ENCODE peak calls at places on chromosomes 7 and 10, in six cellular contexts. U, D, G, C, B and X are unnamed samples. For H3K4me1, the result is how much of the 10 kb centered on the place peaks cover.

GRCh38 chr7:22586806-22587180 is 86.8 kb upstream of the STEAP1B start:
- DNase-seq in U (no peak), G (no peak), C (no peak), B (peak), D (peak), X (no peak)

GRCh38 chr7:91169819-91170218 is 94.4 kb upstream of the FZD1 start:
- DNase-seq in G (no peak), U (no peak), D (no peak), B (no peak), C (no peak), X (no peak)

GRCh38 chr7:99046722-99047121 is 97.2 kb downstream of the SMURF1 start:
- DNase-seq in D (no peak), B (no peak), G (no peak), C (no peak), U (no peak), X (no peak)

GRCh38 chr7:98930464-98930863 is 52.1 kb downstream of the TRRAP start:
- DNase-seq in U (no peak), C (no peak), D (no peak), G (no peak), B (no peak), X (no peak)

GRCh38 chr7:151925446-151926335 is 30.6 kb upstream of the GALNTL5 start:
- DNase-seq in U (no peak), C (no peak), B (peak), D (no peak), G (peak), X (no peak)

GRCh38 chr7:69199048-69199447 is 399.2 kb upstream of the AUTS2 start:
- DNase-seq in G (no peak), C (no peak), D (no peak), U (no peak), B (no peak), X (no peak)

GRCh38 chr10:3564599-3564998 is 220.4 kb downstream of the KLF6 start:
- DNase-seq in D (peak), G (no peak), B (no peak), U (no peak), C (no peak), X (no peak)

GRCh38 chr7:116955801-116956514 is 2.7 kb downstream of the ST7 start:
- DNase-seq in D (no peak), C (no peak), U (no peak), G (no peak), B (peak), X (no peak)

GRCh38 chr7:8822595-8822994 is 389.2 kb downstream of the NXPH1 start:
- DNase-seq in B (no peak), U (no peak), D (no peak), G (no peak), C (no peak), X (no peak)

GRCh38 chr10:106873770-106874717 is 290.5 kb downstream of the SORCS1 start:
- DNase-seq in C (no peak), D (no peak), U (no peak), G (no peak), B (no peak), X (no peak)

GRCh38 chr7:151411551-151411950 is 1.7 kb upstream of the WDR86 start:
- DNase-seq in D (no peak), B (no peak), C (no peak), G (no peak), U (no peak), X (no peak)

GRCh38 chr7:36969376-36969775 is 245.1 kb upstream of the AOAH start:
- DNase-seq in C (no peak), G (no peak), B (no peak), D (no peak), U (no peak), X (no peak)

GRCh38 chr7:2478387-2478760 is 2.2 kb upstream of the GRIFIN start:
- DNase-seq in C (peak), B (no peak), U (no peak), D (no peak), G (peak), X (no peak)

GRCh38 chr7:101882595-101883564 is 65.5 kb downstream of the CUX1 start:
- DNase-seq in G (peak), D (peak), B (peak), U (no peak), C (peak), X (peak)

GRCh38 chr10:93821051-93821772 is 63.5 kb downstream of the LGI1 start:
- DNase-seq in B (peak), C (no peak), G (no peak), D (peak), U (no peak), X (no peak)

GRCh38 chr7:155685070-155685790 is 40.8 kb downstream of the RBM33 start:
- DNase-seq in C (no peak), B (no peak), D (no peak), G (no peak), U (no peak), X (no peak)

GRCh38 chr10:66795871-66796270 is 130.0 kb upstream of the LRRTM3 start:
- DNase-seq in B (no peak), G (no peak), C (no peak), D (no peak), U (no peak), X (no peak)

GRCh38 chr7:21480693-21481403 is 53.0 kb downstream of the SP4 start:
- DNase-seq in C (no peak), U (no peak), B (no peak), D (no peak), G (no peak), X (no peak)

GRCh38 chr10:90847436-90847835 is 10.4 kb downstream of the HTR7 start:
- DNase-seq in C (peak), B (peak), G (no peak), D (peak), U (no peak), X (no peak)

GRCh38 chr7:116195451-116195850 is 14.9 kb upstream of the TES start:
- DNase-seq in C (no peak), B (no peak), G (no peak), U (no peak), D (peak), X (no peak)

GRCh38 chr10:117663750-117664149 is 121.2 kb downstream of the EMX2 start:
- DNase-seq in D (peak), B (peak), U (no peak), G (no peak), C (no peak), X (no peak)

GRCh38 chr10:7405637-7406036 is 5.2 kb downstream of the SFMBT2 start:
- DNase-seq in G (no peak), C (no peak), D (no peak), B (peak), U (no peak), X (no peak)

GRCh38 chr10:78852856-78853255 is 215.9 kb upstream of the ZMIZ1 start:
- DNase-seq in B (peak), U (no peak), D (peak), G (no peak), C (no peak), X (no peak)

GRCh38 chr7:167976-168791 is 24.2 kb upstream of the FAM20C start:
- DNase-seq in G (peak), U (no peak), B (no peak), D (no peak), C (no peak), X (peak)

GRCh38 chr10:91077549-91078017 is 142.9 kb upstream of the PCGF5 start:
- DNase-seq in B (peak), G (no peak), D (peak), C (peak), U (no peak), X (no peak)

GRCh38 chr7:123748171-123748733 is 551 bp downstream of the WASL start:
- DNase-seq in D (peak), B (peak), G (peak), U (peak), C (peak), X (no peak)

DNA sequence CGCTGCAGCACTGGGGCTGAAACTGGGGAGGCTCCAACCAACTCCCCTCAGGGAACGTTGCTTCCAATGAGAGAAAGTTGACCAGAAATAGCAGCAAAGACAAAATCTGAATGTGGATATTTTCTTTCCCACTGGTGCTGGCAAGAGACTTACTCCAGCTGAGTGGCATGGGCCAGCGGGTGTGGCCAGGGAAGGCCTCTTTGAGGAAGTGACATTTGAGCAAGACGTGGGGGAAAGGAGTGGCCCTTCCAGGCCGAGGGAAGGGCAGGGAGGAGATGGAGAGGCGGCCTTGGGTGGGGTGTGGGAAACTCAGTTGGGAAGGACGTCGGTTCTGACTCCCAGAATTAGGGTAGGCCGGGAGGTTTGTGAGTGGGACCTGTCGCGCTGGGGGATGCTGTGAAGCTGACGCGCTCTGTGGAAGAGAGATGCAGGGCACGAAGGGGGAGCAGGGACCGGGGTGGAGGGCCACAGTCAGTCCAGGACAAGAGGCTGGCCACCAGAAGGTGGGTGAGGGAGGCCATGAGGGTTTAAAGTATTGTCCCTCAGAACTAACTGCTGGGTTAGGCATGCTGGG is 96.7 kb upstream of the IKZF1 start:
- DNase-seq in B (no peak), U (no peak), G (no peak), D (no peak), C (no peak), X (no peak)
- H3K4me1 ChIP-seq in B (under half), U (half or more), G (under half), D (under half), C (under half), X (under half)

DNA sequence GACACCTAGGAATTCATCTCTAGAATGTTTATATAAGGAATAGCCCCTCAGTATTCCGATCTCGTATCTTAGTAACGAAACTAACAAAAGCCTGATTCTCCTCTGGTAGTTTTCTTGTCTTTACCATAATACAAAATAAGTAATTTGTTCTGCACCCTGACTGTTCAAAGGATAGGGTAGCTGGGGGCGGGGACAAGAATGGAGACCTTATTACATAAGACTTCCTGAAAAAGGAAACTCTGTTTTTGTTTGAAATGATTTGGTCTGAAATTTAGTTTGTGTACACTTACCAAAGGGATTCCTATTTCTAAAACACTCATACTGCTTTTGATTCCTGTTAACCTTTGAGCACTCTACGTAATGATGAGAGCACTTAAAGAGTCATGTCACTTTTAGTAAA is 17.2 kb downstream of the IKZF1 start:
- DNase-seq in D (no peak), C (no peak), U (no peak), G (no peak), B (no peak), X (no peak)
- H3K4me1 ChIP-seq in D (under half), C (under half), U (half or more), G (under half), B (under half), X (under half)

DNA sequence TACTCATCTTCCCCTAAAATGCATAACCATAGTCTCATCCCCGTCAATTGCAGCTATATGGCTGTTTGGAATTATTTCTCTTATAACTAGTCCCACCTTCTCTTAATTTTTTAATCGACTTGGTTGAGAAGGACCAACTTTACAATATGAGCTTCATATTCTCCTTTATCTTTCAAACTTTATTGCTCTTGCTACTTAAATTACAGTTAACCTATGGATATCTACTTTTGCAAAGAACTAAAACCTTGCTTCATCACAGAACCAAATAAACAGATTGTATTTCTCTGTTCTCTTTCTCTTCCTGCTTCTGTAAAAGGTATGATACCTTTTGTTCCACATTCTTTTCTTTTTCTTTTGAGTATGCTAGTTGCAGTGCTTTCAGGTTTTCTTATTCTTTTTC is 6.1 kb downstream of the CREM start:
- DNase-seq in C (no peak), U (no peak), D (no peak), G (no peak), B (no peak), X (no peak)
- H3K4me1 ChIP-seq in C (under half), U (half or more), D (under half), G (under half), B (under half), X (under half)

GRCh38 chr7:92797284-92797683 is 39.1 kb downstream of the CDK6 start:
- DNase-seq in G (no peak), U (no peak), D (peak), C (no peak), B (no peak), X (no peak)

GRCh38 chr7:92793656-92794205 is 42.6 kb downstream of the CDK6 start:
- DNase-seq in B (peak), D (peak), C (no peak), G (no peak), U (no peak), X (no peak)

GRCh38 chr7:92797693-92798092 is 38.7 kb downstream of the CDK6 start:
- DNase-seq in B (peak), U (no peak), G (no peak), D (peak), C (no peak), X (no peak)

GRCh38 chr7:92794846-92795245 is 41.5 kb downstream of the CDK6 start:
- DNase-seq in G (no peak), B (no peak), C (no peak), U (no peak), D (no peak), X (no peak)

DNA sequence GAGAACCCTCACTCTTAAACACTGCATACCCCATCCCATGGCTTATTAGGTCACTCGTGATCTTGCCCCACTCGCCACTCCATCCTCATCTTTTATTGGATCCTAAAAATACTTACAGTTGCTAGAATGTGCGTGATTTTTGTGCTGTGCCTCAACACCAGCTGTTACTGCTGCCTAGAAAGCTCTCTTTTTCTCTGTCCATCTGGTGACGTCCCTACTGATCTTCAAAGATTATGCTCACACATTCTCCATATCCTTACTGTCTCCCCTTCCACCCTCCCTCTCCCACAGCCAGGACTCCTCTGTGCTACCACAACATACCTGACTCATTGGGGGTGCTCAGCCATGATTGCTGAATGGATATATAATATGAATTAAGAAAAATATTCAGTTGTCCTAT is 42.0 kb downstream of the CDK6 start:
- DNase-seq in G (no peak), U (no peak), D (no peak), B (no peak), C (no peak), X (no peak)
- H3K4me1 ChIP-seq in G (under half), U (under half), D (under half), B (under half), C (under half), X (under half)

DNA sequence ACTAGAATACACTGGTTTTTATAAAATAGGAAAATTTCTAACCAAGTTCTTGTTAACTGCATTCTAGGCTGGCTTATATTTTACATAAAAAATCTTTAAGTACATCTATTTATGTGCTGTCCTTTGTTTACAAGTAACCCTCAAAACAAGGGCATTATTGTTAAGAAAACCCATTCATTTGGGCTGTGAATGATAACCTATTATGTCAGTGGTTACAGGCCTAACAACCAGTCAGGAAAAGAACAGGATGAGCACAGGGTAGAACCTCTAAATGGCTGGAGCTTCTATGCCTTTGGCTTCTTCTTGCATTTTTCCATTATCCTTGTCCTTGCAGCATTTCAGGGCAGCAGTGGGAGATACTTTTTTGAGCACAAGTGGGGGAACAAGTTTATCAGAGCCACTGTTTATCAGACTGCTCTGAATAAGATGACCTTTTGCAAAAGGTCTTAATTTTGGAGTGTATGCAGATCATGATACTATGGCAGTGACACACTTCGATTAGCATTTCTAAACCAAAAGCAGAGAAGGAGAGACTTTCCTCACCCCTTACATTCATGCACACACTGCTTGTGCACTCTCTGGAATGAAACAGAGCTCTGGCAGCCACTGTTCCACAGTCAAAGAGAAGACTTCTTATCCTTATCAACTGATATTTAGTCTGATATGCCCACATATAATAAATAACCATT is 10.9 kb downstream of the GPR37 start:
- DNase-seq in U (no peak), C (no peak), B (no peak), D (no peak), G (no peak), X (no peak)
- H3K4me1 ChIP-seq in U (under half), C (under half), B (under half), D (under half), G (under half), X (under half)

DNA sequence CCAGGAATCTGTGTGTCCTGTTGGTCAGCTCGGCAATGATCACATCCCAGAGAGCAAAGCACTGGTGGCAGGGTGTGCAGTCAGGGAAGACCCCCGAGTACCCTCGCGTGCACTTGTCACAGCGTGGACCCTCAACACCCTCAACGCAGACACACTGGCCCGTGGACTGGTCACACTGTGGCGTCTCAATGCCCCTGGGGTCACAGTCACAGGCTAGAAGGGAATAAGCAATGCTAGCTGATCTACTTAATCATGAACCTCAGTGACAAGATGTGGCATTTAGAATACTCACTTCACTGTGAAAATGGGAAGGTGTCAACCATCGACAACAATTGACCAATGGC is 49.1 kb downstream of the DLD start:
- DNase-seq in G (no peak), D (no peak), B (no peak), U (no peak), C (no peak), X (no peak)
- H3K4me1 ChIP-seq in G (under half), D (under half), B (under half), U (under half), C (under half), X (under half)

DNA sequence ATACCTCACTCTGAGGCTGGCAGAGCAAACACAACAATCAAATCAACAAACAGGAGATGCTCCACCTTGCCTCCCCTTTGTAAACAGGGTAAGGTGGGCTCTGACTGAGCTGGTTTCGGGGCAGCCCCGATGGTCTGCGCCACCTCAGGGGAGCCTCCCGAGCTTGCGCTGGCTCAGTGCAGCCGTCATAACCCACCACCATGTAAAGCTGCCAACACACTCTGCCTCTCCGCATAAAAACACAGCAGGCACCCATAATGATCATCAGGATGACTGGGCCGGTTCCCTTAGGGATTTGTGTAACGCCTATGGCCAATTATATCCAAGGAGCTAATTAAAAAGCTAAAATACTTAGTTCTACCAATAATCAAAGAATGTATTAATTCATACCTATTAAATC is 124.5 kb downstream of the PRPF18 start:
- DNase-seq in U (no peak), G (no peak), D (no peak), B (no peak), C (no peak), X (no peak)
- H3K4me1 ChIP-seq in U (under half), G (under half), D (under half), B (under half), C (under half), X (under half)

DNA sequence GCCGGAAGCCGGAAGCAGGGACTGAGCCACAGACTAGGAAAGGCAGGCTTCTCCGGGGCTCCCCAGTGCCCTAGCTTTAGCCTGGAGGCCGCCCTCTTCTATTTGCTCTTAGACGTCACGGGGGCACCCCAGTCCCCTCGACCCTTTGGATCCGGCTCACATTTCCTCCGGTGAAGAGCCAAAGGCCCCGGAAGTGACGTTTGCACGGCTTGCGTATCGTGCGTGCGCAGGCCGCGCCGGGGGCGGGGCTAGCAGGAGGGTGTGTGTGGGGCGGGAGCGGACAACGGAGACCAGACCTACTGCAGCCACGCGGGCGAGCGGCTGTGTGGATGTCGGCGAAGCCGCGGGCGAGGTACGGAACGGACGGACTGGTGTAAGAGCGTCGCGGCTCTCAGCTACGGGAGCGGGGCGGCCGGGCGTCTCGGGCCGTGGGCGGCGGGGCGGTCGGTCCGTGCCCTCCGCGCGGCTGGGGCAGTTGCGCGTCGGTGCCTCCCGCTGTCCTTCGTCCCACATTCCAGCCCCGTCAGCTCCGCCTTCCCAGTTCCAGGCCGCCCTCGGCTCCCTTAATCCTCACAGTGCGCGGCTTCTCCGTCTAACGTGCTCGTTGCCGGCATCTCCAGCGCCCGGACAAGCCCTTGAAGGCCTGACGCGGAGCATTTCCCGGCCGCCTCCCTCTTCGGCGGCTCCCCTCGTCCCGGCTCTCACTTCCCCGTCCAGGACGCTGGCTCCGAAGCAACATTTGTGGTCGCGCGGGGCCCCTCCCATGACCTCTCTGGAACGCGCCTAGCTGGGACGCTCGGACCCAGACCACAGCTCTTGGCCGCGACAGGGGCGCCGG is 25.8 kb downstream of the KCTD7 start:
- DNase-seq in D (peak), U (peak), B (peak), C (peak), G (peak), X (peak)
- H3K4me1 ChIP-seq in D (under half), U (under half), B (under half), C (under half), G (under half), X (under half)